ENCODE peak calls at places on chromosomes 4 and X, in ten cellular contexts. M is kidney glomerular epithelial cell; R is aorta; V is A172; Z is T47D; Q is HL-60; S is left cardiac atrium; B is neural crest cell; K is cardiac muscle cell; E is stimulated activated CD4-positive, alpha-beta T cell treated with anti-CD3 and anti-CD28 coated beads, Interleukin-1b, Interleukin-23, amount 100 ng/mL, for 48 hours. N is an unnamed sample.

GRCh38 chr4:1511441-1512041 is 105.3 kb upstream of the NKX1-1 start:
- DNase-seq in M (peak), R (peak), V (peak), Z (no peak), Q (peak), S (peak), B (no peak), K (peak), E (peak), N (no peak)

GRCh38 chrX:116596010-116596409 is 133.2 kb upstream of the CT83 start:
- DNase-seq in M (no peak), R (no peak), V (no peak), Z (no peak), Q (no peak), S (no peak), B (no peak), K (no peak), E (no peak), N (no peak)

GRCh38 chr4:26557164-26557563 is 26.7 kb upstream of the TBC1D19 start:
- DNase-seq in M (no peak), R (no peak), V (peak), Z (no peak), Q (no peak), S (no peak), B (no peak), K (peak), E (no peak), N (no peak)

GRCh38 chr4:27628609-27629008 is 768.0 kb downstream of the STIM2 start:
- DNase-seq in M (no peak), R (no peak), V (no peak), Z (no peak), Q (no peak), S (no peak), B (no peak), K (no peak), E (no peak), N (no peak)

GRCh38 chr4:1463088-1463926 is 57.1 kb upstream of the NKX1-1 start:
- DNase-seq in M (no peak), R (peak), V (no peak), Z (no peak), Q (peak), S (no peak), B (peak), K (peak), E (no peak), N (peak)

GRCh38 chr4:26732356-26732755 is 128.3 kb upstream of the STIM2 start:
- DNase-seq in M (no peak), R (no peak), V (no peak), Z (no peak), Q (no peak), S (no peak), B (no peak), K (no peak), E (no peak), N (no peak)

GRCh38 chr4:23999714-24000113 is 109.9 kb upstream of the PPARGC1A start:
- DNase-seq in M (no peak), R (no peak), V (peak), Z (no peak), Q (no peak), S (no peak), B (no peak), K (no peak), E (no peak), N (no peak)

GRCh38 chrX:99383786-99384185 is 1026.3 kb downstream of the PCDH19 start:
- DNase-seq in M (no peak), R (no peak), V (no peak), Z (no peak), Q (no peak), S (no peak), B (no peak), K (no peak), E (no peak), N (no peak)

GRCh38 chr4:155944516-155944915 is 9.2 kb downstream of the CTSO start:
- DNase-seq in M (no peak), R (no peak), V (peak), Z (no peak), Q (no peak), S (no peak), B (no peak), K (no peak), E (no peak), N (no peak)

GRCh38 chr4:123433976-123434375 is 37.4 kb downstream of the SPRY1 start:
- DNase-seq in M (no peak), R (no peak), V (no peak), Z (no peak), Q (no peak), S (no peak), B (no peak), K (no peak), E (no peak), N (no peak)

GRCh38 chrX:117995378-117995777 is 121.2 kb downstream of the KLHL13 start:
- DNase-seq in M (no peak), R (no peak), V (no peak), Z (no peak), Q (no peak), S (no peak), B (no peak), K (no peak), E (no peak), N (no peak)

GRCh38 chr4:167021545-167022155 is 212.6 kb downstream of the SPOCK3 start:
- DNase-seq in M (peak), R (peak), V (peak), Z (peak), Q (peak), S (peak), B (peak), K (peak), E (peak), N (peak)

GRCh38 chr4:110475881-110476818 is at the start of gene ENPEP:
- DNase-seq in M (peak), R (no peak), V (no peak), Z (no peak), Q (no peak), S (peak), B (no peak), K (peak), E (no peak), N (peak)

GRCh38 chr4:137076908-137077307 is 455.4 kb downstream of the PCDH18 start:
- DNase-seq in M (no peak), R (peak), V (no peak), Z (no peak), Q (no peak), S (no peak), B (no peak), K (no peak), E (no peak), N (no peak)

GRCh38 chr4:184792950-184793555 is 32.7 kb downstream of the ACSL1 start:
- DNase-seq in M (peak), R (no peak), V (peak), Z (no peak), Q (peak), S (no peak), B (no peak), K (peak), E (peak), N (no peak)

GRCh38 chrX:129759576-129760061 is 20.1 kb upstream of the SASH3 start:
- DNase-seq in M (no peak), R (no peak), V (peak), Z (no peak), Q (peak), S (peak), B (no peak), K (peak), E (peak), N (peak)

GRCh38 chr4:52750819-52751348 is 341 bp downstream of the ERVMER34-1 start:
- DNase-seq in M (no peak), R (peak), V (no peak), Z (no peak), Q (no peak), S (no peak), B (peak), K (no peak), E (peak), N (peak)

GRCh38 chrX:10597871-10598270 is 22.5 kb downstream of the MID1 start:
- DNase-seq in M (peak), R (no peak), V (peak), Z (no peak), Q (peak), S (no peak), B (no peak), K (peak), E (no peak), N (peak)

GRCh38 chrX:39475372-39475771 is 622.4 kb downstream of the BCOR start:
- DNase-seq in M (no peak), R (no peak), V (no peak), Z (no peak), Q (no peak), S (no peak), B (no peak), K (no peak), E (no peak), N (no peak)

GRCh38 chrX:27976284-27976683 is 5.0 kb downstream of the DCAF8L1 start:
- DNase-seq in M (no peak), R (no peak), V (no peak), Z (no peak), Q (no peak), S (no peak), B (no peak), K (peak), E (no peak), N (no peak)

GRCh38 chrX:23616361-23616760 is 50.9 kb upstream of the PRDX4 start:
- DNase-seq in M (no peak), R (no peak), V (peak), Z (peak), Q (no peak), S (no peak), B (no peak), K (peak), E (no peak), N (no peak)

GRCh38 chrX:114976321-114976720 is 41.1 kb downstream of the IL13RA2 start:
- DNase-seq in M (no peak), R (no peak), V (peak), Z (no peak), Q (no peak), S (no peak), B (no peak), K (peak), E (no peak), N (no peak)

GRCh38 chrX:151830911-151831310 is 81.8 kb upstream of the MAGEA4 start:
- DNase-seq in M (no peak), R (no peak), V (no peak), Z (no peak), Q (no peak), S (no peak), B (no peak), K (peak), E (no peak), N (no peak)

GRCh38 chr4:151099976-151100417 is 569 bp downstream of the RPS3A start:
- DNase-seq in M (peak), R (no peak), V (no peak), Z (peak), Q (no peak), S (no peak), B (no peak), K (peak), E (no peak), N (no peak)

GRCh38 chr4:179695175-179695574 is 2252.9 kb upstream of the AGA start:
- DNase-seq in M (no peak), R (no peak), V (peak), Z (no peak), Q (no peak), S (no peak), B (no peak), K (peak), E (no peak), N (no peak)

GRCh38 chrX:116009871-116010710 is 160.5 kb upstream of the AGTR2 start:
- DNase-seq in M (no peak), R (no peak), V (no peak), Z (no peak), Q (peak), S (no peak), B (no peak), K (no peak), E (peak), N (peak)

GRCh38 chr4:167100120-167100519 is 134.2 kb downstream of the SPOCK3 start:
- DNase-seq in M (peak), R (no peak), V (peak), Z (no peak), Q (no peak), S (no peak), B (no peak), K (peak), E (no peak), N (no peak)

GRCh38 chr4:20816287-20816686 is 116.0 kb downstream of the PACRGL start:
- DNase-seq in M (no peak), R (no peak), V (no peak), Z (no peak), Q (no peak), S (no peak), B (no peak), K (no peak), E (no peak), N (no peak)